ENCODE peak calls at places on chromosomes 13 and 19, in seven cellular contexts. Q is HL-60, P is suprapubic skin, D is stomach, E is HepG2, V is breast epithelium, U is endothelial cell of umbilical vein. C is an unnamed sample.

GRCh38 chr19:31068268-31068667 is 281.0 kb downstream of the TSHZ3 start:
- DNase-seq in Q (no peak), P (no peak), D (no peak), E (no peak), V (no peak), U (no peak), C (no peak)

GRCh38 chr19:5967994-5968430 is 9.9 kb downstream of the RANBP3 start:
- DNase-seq in Q (no peak), P (peak; percentile 75), D (peak; percentile 67), E (peak; percentile 64), V (peak; percentile 56), U (peak; percentile 84), C (peak; percentile 59)

GRCh38 chr19:18987456-18987855 is 45.9 kb downstream of the SUGP2 start:
- DNase-seq in Q (no peak), P (no peak), D (no peak), E (no peak), V (no peak), U (no peak), C (no peak)

GRCh38 chr19:56111601-56112312 is 9.3 kb downstream of the ZNF787 start:
- DNase-seq in Q (peak; percentile 80), P (peak; percentile 65), D (peak; percentile 72), E (peak; percentile 45), V (no peak), U (no peak), C (no peak)

GRCh38 chr19:10352764-10353671 is 13.6 kb upstream of the ICAM3 start:
- DNase-seq in Q (no peak), P (no peak), D (no peak), E (no peak), V (no peak), U (no peak), C (no peak)

GRCh38 chr13:75136151-75136550 is 345.8 kb downstream of the TBC1D4 start:
- DNase-seq in Q (no peak), P (no peak), D (no peak), E (no peak), V (no peak), U (no peak), C (no peak)

GRCh38 chr19:45097776-45098520 is 5.0 kb downstream of the PPP1R37 start:
- DNase-seq in Q (no peak), P (peak; percentile 82), D (peak; percentile 51), E (peak; percentile 90), V (peak; percentile 71), U (peak; percentile 73), C (no peak)

GRCh38 chr19:44677019-44677809 is 5.9 kb downstream of the CEACAM19 start:
- DNase-seq in Q (no peak), P (no peak), D (no peak), E (no peak), V (no peak), U (peak; percentile 57), C (no peak)

DNA sequence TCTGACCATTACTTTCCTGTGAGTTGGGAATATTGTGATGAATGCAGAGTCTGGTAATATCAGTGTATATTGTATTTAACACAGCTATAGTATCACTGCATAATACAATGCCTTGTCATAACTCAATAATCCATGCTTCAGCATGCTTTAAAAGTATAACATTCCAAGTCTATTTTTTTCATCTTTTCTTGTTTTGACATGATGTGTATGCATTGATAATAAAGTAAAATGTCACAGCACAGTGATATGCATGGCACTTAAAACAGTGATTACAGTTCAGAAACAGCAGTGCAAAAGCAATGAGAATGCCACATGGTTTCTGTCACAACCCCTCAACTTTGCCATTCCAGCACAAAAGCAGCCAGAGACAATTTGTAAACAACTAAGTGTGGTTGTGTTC is 17.8 kb downstream of the KATNAL1 start:
- DNase-seq in Q (no peak), P (no peak), D (no peak), E (no peak), V (no peak), U (no peak), C (no peak)
- TF ChIP-seq POLR2AphosphoS5 in Q (no peak), P (no peak), D (no peak), E (no peak), V (no peak), U (no peak), C (no peak)

DNA sequence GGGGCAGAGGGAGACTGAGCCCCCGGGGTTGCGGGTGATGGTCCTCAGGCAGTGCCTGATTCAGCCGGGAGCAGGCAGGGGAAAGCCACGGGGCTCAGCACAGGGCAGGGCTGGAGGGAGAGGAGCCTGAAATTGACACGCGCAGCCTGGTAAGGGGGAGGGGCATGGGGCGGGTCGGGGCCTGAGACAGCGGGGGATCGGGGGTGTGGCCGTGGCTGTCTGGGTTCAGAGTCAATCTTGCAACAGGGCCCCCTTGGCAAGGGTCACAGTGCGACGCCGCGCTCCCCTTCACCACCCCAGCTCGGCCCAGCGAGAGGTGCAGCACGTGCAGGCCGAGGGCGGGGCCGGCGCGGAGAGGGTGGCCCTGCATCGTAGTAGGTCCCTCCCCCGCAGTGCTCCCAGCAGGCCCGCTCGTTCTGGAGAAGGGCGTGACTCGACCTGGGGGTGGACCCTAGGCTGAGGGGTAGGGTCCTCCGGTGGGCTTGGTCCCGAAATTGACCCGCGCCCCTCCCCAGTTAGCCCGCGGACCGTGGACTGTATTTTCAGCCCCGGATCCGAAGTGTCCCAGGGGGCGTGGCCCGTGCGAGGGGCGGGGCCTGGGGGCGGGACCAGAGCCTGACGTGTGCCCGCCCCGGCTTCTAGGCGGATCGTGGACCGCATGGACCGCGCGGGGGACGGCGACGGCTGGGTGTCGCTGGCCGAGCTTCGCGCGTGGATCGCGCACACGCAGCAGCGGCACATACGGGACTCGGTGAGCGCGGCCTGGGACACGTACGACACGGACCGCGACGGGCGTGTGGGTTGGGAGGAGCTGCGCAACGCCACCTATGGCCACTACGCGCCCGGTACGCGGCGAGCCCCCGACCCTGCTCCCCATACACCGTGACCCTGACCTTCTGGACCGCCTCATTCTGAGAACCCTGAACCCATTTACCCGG is 6.0 kb downstream of the RCN3 start:
- DNase-seq in Q (peak; percentile 69), P (peak; percentile 88), D (peak; percentile 82), E (no peak), V (peak; percentile 63), U (peak; percentile 85), C (peak; percentile 71)
- TF ChIP-seq POLR2AphosphoS5 in Q (no peak), P (no peak), D (no peak), E (no peak), V (no peak), U (peak; percentile 16), C (no peak)

GRCh38 chr19:14117668-14118164 is at the start of gene PRKACA:
- DNase-seq in Q (peak; percentile 97), P (peak; percentile 98), D (peak; percentile 99), E (peak; percentile 94), V (peak; percentile 99), U (peak; percentile 99), C (peak; percentile 99)

GRCh38 chr19:14116918-14117578 is 514 bp downstream of the PRKACA start:
- DNase-seq in Q (no peak), P (peak; percentile 77), D (no peak), E (no peak), V (no peak), U (no peak), C (no peak)

GRCh38 chr19:14116525-14116917 is 1.0 kb downstream of the PRKACA start:
- DNase-seq in Q (no peak), P (no peak), D (no peak), E (no peak), V (no peak), U (no peak), C (no peak)

GRCh38 chr19:14119644-14120496 is 2.3 kb upstream of the PRKACA start:
- DNase-seq in Q (no peak), P (no peak), D (no peak), E (no peak), V (no peak), U (no peak), C (no peak)

GRCh38 chr19:14118165-14119051 is 846 bp upstream of the PRKACA start:
- DNase-seq in Q (peak; percentile 92), P (peak; percentile 95), D (peak; percentile 63), E (peak; percentile 71), V (peak; percentile 90), U (peak; percentile 62), C (no peak)
- TF ChIP-seq POLR2AphosphoS5 in Q (peak; percentile 68), P (no peak), D (peak; percentile 73), E (no peak), V (peak; percentile 84), U (peak; percentile 81), C (no peak)

GRCh38 chr13:33472446-33472845 is 186.9 kb upstream of the STARD13 start:
- DNase-seq in Q (no peak), P (no peak), D (no peak), E (no peak), V (no peak), U (no peak), C (no peak)
- TF ChIP-seq POLR2AphosphoS5 in Q (no peak), P (no peak), D (no peak), E (no peak), V (no peak), U (no peak), C (no peak)

GRCh38 chr13:109778102-109778542 is 8.3 kb downstream of the IRS2 start:
- DNase-seq in Q (no peak), P (no peak), D (peak; percentile 65), E (no peak), V (no peak), U (peak; percentile 35), C (no peak)

GRCh38 chr13:109773276-109773675 is 13.1 kb downstream of the IRS2 start:
- DNase-seq in Q (no peak), P (no peak), D (no peak), E (no peak), V (no peak), U (no peak), C (no peak)

GRCh38 chr13:109779074-109779473 is 7.3 kb downstream of the IRS2 start:
- DNase-seq in Q (no peak), P (no peak), D (no peak), E (no peak), V (no peak), U (no peak), C (no peak)

GRCh38 chr13:109773786-109774185 is 12.6 kb downstream of the IRS2 start:
- DNase-seq in Q (no peak), P (no peak), D (no peak), E (no peak), V (no peak), U (no peak), C (no peak)

GRCh38 chr13:109776575-109776974 is 9.8 kb downstream of the IRS2 start:
- DNase-seq in Q (no peak), P (no peak), D (no peak), E (no peak), V (no peak), U (no peak), C (no peak)
- TF ChIP-seq POLR2AphosphoS5 in Q (no peak), P (no peak), D (no peak), E (no peak), V (no peak), U (no peak), C (no peak)

C was measured in GM12891.